ENCODE peak calls at places on chromosomes 13 and 19, in nine cellular contexts. M is Panc1, H is ascending aorta, S is foreskin fibroblast, A is IMR-90, W is endodermal cell, K is ovary, Z is spleen, O is left ventricle myocardium inferior. L is an unnamed sample.

GRCh38 chr13:69477451-69477850 is 630.2 kb upstream of the ATXN8OS start:
- DNase-seq in W (no peak), K (no peak), M (no peak), Z (no peak), S (no peak), A (no peak), O (no peak), H (no peak), L (no peak)

GRCh38 chr19:58559275-58560006 is 1.0 kb upstream of the UBE2M start:
- DNase-seq in W (peak), O (peak), Z (peak), M (peak), A (peak), S (peak), K (peak), H (peak), L (peak)

GRCh38 chr19:45781282-45782161 is 768 bp downstream of the DMPK start:
- DNase-seq in S (no peak), H (no peak), A (no peak), Z (no peak), W (no peak), O (no peak), K (no peak), M (no peak), L (peak)

GRCh38 chr13:112626124-112626523 is 38.2 kb upstream of the TUBGCP3 start:
- DNase-seq in W (no peak), M (no peak), A (no peak), S (no peak), O (no peak), Z (peak), H (no peak), K (no peak), L (no peak)

GRCh38 chr19:45275370-45275971 is 24.4 kb downstream of the MARK4 start:
- DNase-seq in H (no peak), S (no peak), A (peak), W (no peak), M (no peak), Z (no peak), O (no peak), K (no peak), L (no peak)

GRCh38 chr19:13795595-13796300 is 505 bp downstream of the ZSWIM4 start:
- DNase-seq in W (peak), O (no peak), A (peak), M (no peak), K (peak), H (peak), S (no peak), Z (no peak), L (peak)

GRCh38 chr13:44575741-44576395 is at the start of gene TSC22D1:
- DNase-seq in Z (peak), K (peak), H (peak), A (peak), S (peak), O (peak), M (no peak), W (peak), L (peak)

GRCh38 chr13:46571189-46571901 is 18.4 kb downstream of the LRCH1 start:
- DNase-seq in S (peak), K (no peak), M (no peak), Z (no peak), A (peak), O (no peak), W (no peak), H (peak), L (peak)

GRCh38 chr13:43303040-43303729 is 279.8 kb downstream of the DNAJC15 start:
- DNase-seq in A (peak), Z (no peak), W (peak), S (peak), M (no peak), H (no peak), K (peak), O (peak), L (peak)

GRCh38 chr19:16205205-16206045 is 7.7 kb downstream of the AP1M1 start:
- DNase-seq in M (no peak), A (no peak), W (no peak), S (no peak), Z (peak), H (no peak), K (peak), O (peak), L (no peak)

GRCh38 chr13:50891206-50891605 is 18.4 kb upstream of the RNASEH2B start:
- DNase-seq in S (no peak), Z (no peak), H (no peak), K (no peak), M (no peak), O (no peak), W (no peak), A (no peak), L (no peak)

GRCh38 chr19:5090780-5091575 is 122.1 kb downstream of the KDM4B start:
- DNase-seq in A (peak), S (peak), O (peak), K (peak), M (no peak), W (no peak), Z (no peak), H (peak), L (peak)

GRCh38 chr13:94822356-94822755 is 110.0 kb upstream of the SOX21 start:
- DNase-seq in S (no peak), M (no peak), O (no peak), H (no peak), Z (no peak), A (no peak), K (no peak), W (peak), L (no peak)

GRCh38 chr19:42498387-42498786 is 29.9 kb downstream of the CEACAM1 start:
- DNase-seq in O (no peak), K (no peak), A (no peak), M (no peak), H (no peak), Z (no peak), W (no peak), S (no peak), L (no peak)

GRCh38 chr13:42247883-42248282 is 24.1 kb upstream of the AKAP11 start:
- DNase-seq in O (no peak), S (no peak), A (peak), K (no peak), H (no peak), Z (no peak), W (no peak), M (no peak), L (no peak)

GRCh38 chr19:45953676-45954075 is 20.0 kb downstream of the NOVA2 start:
- DNase-seq in H (no peak), S (no peak), W (no peak), Z (peak), A (no peak), M (no peak), O (no peak), K (no peak), L (no peak)

GRCh38 chr13:100658363-100658762 is 16.2 kb downstream of the TMTC4 start:
- DNase-seq in O (no peak), W (no peak), Z (no peak), H (no peak), K (no peak), A (no peak), M (no peak), S (no peak), L (no peak)

GRCh38 chr19:39704181-39705044 is at the start of gene LGALS14:
- DNase-seq in S (no peak), A (no peak), W (no peak), M (no peak), Z (no peak), K (no peak), H (no peak), O (no peak), L (no peak)

GRCh38 chr19:4310247-4311121 is 6.1 kb downstream of the FSD1 start:
- DNase-seq in M (no peak), Z (no peak), K (no peak), S (no peak), A (no peak), W (peak), O (no peak), H (no peak), L (no peak)

GRCh38 chr19:2309734-2310362 is 1.9 kb upstream of the LINGO3 start:
- DNase-seq in A (peak), W (no peak), M (no peak), Z (no peak), O (no peak), K (no peak), S (peak), H (no peak), L (peak)

GRCh38 chr13:79346300-79346914 is 59.6 kb downstream of the RBM26 start:
- DNase-seq in O (no peak), S (no peak), M (no peak), H (no peak), Z (no peak), K (no peak), W (no peak), A (no peak), L (no peak)

GRCh38 chr19:29120471-29120870 is 92.5 kb downstream of the UQCRFS1 start:
- DNase-seq in S (no peak), A (no peak), O (no peak), Z (no peak), M (no peak), H (no peak), K (no peak), W (no peak), L (no peak)

GRCh38 chr13:47252627-47253026 is 355.8 kb upstream of the HTR2A start:
- DNase-seq in Z (no peak), O (no peak), S (peak), A (peak), K (no peak), W (no peak), H (no peak), M (no peak), L (no peak)

GRCh38 chr13:83992566-83993358 is 110.5 kb upstream of the SLITRK1 start:
- DNase-seq in W (no peak), A (no peak), H (no peak), K (no peak), M (no peak), O (no peak), Z (no peak), S (no peak), L (no peak)

GRCh38 chr19:47221080-47221841 is 9.7 kb downstream of the BBC3 start:
- DNase-seq in K (no peak), M (no peak), O (no peak), H (no peak), Z (no peak), A (no peak), S (no peak), W (no peak), L (no peak)

GRCh38 chr19:4007836-4008539 is 452 bp downstream of the PIAS4 start:
- DNase-seq in A (no peak), K (peak), Z (peak), M (no peak), O (no peak), S (no peak), H (no peak), W (peak), L (peak)

GRCh38 chr13:42747399-42747873 is 33.9 kb upstream of the FAM216B start:
- DNase-seq in A (peak), H (no peak), W (no peak), S (peak), Z (no peak), K (no peak), M (no peak), O (no peak), L (no peak)

GRCh38 chr13:66405908-66406802 is 824.0 kb downstream of the PCDH9 start:
- DNase-seq in O (no peak), Z (no peak), H (no peak), S (peak), K (no peak), M (peak), W (no peak), A (peak), L (no peak)

GRCh38 chr19:18304194-18304495 is 18.7 kb downstream of the LSM4 start:
- DNase-seq in S (no peak), Z (peak), A (no peak), H (peak), W (no peak), O (peak), M (no peak), K (no peak), L (peak)

GRCh38 chr13:78102121-78102677 is 183.6 kb upstream of the EDNRB start:
- DNase-seq in K (no peak), A (peak), M (no peak), H (no peak), W (no peak), O (peak), S (peak), Z (no peak), L (no peak)

GRCh38 chr13:23859455-23859854 is 29.7 kb downstream of the MIPEP start:
- DNase-seq in M (no peak), H (no peak), A (no peak), S (no peak), O (no peak), Z (no peak), W (no peak), K (no peak), L (no peak)

GRCh38 chr13:109165417-109165904 is 536.0 kb downstream of the MYO16 start:
- DNase-seq in W (peak), Z (no peak), H (no peak), K (no peak), M (no peak), O (no peak), A (no peak), S (no peak), L (no peak)
- TF ChIP-seq CTCF in W (no peak), Z (no peak), H (no peak), K (no peak), M (no peak), O (no peak), A (no peak), S (no peak), L (no peak)

GRCh38 chr19:55225415-55225958 is 3.1 kb downstream of the TMEM86B start:
- DNase-seq in A (no peak), M (no peak), H (no peak), O (no peak), W (no peak), K (no peak), Z (no peak), S (no peak), L (no peak)
- TF ChIP-seq CTCF in A (no peak), M (no peak), H (no peak), O (no peak), W (no peak), K (no peak), Z (no peak), S (no peak), L (no peak)

GRCh38 chr13:31043891-31044657 is 111.6 kb downstream of the TEX26 start:
- DNase-seq in Z (peak), K (peak), O (peak), M (peak), A (peak), S (peak), W (peak), H (peak), L (peak)
- TF ChIP-seq CTCF in Z (peak), K (peak), O (peak), M (peak), A (peak), S (peak), W (peak), H (peak), L (peak)

GRCh38 chr13:26599885-26600284 is 42.4 kb downstream of the WASF3 start:
- DNase-seq in K (no peak), W (no peak), Z (no peak), O (no peak), H (no peak), M (no peak), A (no peak), S (no peak), L (no peak)

GRCh38 chr13:26602783-26603182 is 45.3 kb downstream of the WASF3 start:
- DNase-seq in K (no peak), H (no peak), W (no peak), A (no peak), M (no peak), S (no peak), Z (no peak), O (no peak), L (no peak)

GRCh38 chr13:26599403-26599802 is 41.9 kb downstream of the WASF3 start:
- DNase-seq in K (no peak), S (no peak), O (no peak), W (peak), A (no peak), M (no peak), H (no peak), Z (no peak), L (no peak)

GRCh38 chr13:26600345-26600761 is 42.9 kb downstream of the WASF3 start:
- DNase-seq in H (no peak), M (no peak), S (peak), O (no peak), W (no peak), Z (no peak), K (no peak), A (peak), L (no peak)

DNA sequence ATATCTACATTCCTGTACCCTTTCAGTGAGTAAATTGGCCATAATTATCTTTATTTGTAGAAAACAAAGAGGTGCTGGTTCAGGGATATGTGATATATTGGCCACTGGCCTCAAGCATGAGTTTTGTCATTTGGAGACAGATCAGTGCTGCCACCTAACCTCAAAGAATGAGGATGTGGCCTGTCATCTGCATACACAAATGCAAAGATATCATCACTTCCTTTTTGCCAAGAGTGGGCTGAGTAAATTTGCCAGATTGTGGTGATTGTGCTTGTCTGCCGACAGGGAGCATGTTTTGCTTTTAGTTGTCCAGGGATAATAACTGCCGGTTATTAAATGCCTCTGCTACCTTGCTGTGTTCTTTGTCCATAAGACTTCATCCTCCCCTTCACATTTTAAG is 44.2 kb downstream of the WASF3 start:
- DNase-seq in W (no peak), Z (no peak), A (peak), H (no peak), O (no peak), M (no peak), S (peak), K (no peak), L (no peak)
- TF ChIP-seq CTCF in W (peak), Z (no peak), A (peak), H (no peak), O (peak), M (peak), S (no peak), K (no peak), L (peak)

L was measured in thyroid gland.